ENCODE peak calls at places on chromosome 1, in seven cellular contexts. I is fibroblast of the aortic adventitia, B is left ventricle myocardium inferior, W is endothelial cell, P is GM23338, S is WTC11, K is pancreas. G is an unnamed sample.

GRCh38 chr1:54593571-54594160 is 29.7 kb downstream of the FAM151A start:
- DNase-seq in W (no peak), I (no peak), K (no peak), S (no peak), P (no peak), B (no peak), G (no peak)

GRCh38 chr1:236509647-236510401 is 14.0 kb upstream of the LGALS8 start:
- DNase-seq in B (no peak), P (peak; percentile 55), I (no peak), K (no peak), W (no peak), S (no peak), G (no peak)

GRCh38 chr1:52929019-52929418 is 1.9 kb downstream of the SCP2 start:
- DNase-seq in K (no peak), B (no peak), W (no peak), S (no peak), P (no peak), I (no peak), G (no peak)

GRCh38 chr1:39727932-39728317 is 10.8 kb upstream of the PPIE start:
- DNase-seq in I (no peak), S (no peak), B (no peak), P (no peak), W (no peak), K (no peak), G (no peak)

GRCh38 chr1:102550729-102551384 is 554.1 kb upstream of the OLFM3 start:
- DNase-seq in S (peak; percentile 75), K (no peak), I (peak; percentile 0), B (no peak), W (peak; percentile 36), P (peak; percentile 78), G (no peak)

GRCh38 chr1:206573772-206574161 is 38.5 kb downstream of the EIF2D start:
- DNase-seq in I (no peak), B (no peak), K (no peak), W (no peak), S (no peak), P (no peak), G (no peak)

GRCh38 chr1:39857479-39857878 is 25.8 kb downstream of the TRIT1 start:
- DNase-seq in K (no peak), B (no peak), P (no peak), S (no peak), W (no peak), I (no peak), G (no peak)

GRCh38 chr1:221772107-221772506 is 30.2 kb upstream of the DUSP10 start:
- DNase-seq in K (no peak), S (no peak), W (no peak), P (no peak), I (no peak), B (no peak), G (no peak)

GRCh38 chr1:40272653-40273213 is 14.7 kb downstream of the ZMPSTE24 start:
- DNase-seq in I (no peak), B (no peak), P (no peak), W (no peak), S (no peak), K (no peak), G (no peak)

GRCh38 chr1:230205719-230206198 is 138.7 kb downstream of the GALNT2 start:
- DNase-seq in B (no peak), S (no peak), I (peak; percentile 83), P (no peak), W (no peak), K (no peak), G (no peak)

GRCh38 chr1:25033828-25034451 is 103.9 kb upstream of the RUNX3 start:
- DNase-seq in S (no peak), I (no peak), P (no peak), W (no peak), B (peak; percentile 46), K (peak; percentile 53), G (peak; percentile 67)

GRCh38 chr1:14896381-14897079 is 257.0 kb upstream of the TMEM51 start:
- DNase-seq in S (no peak), W (no peak), K (no peak), P (no peak), I (peak; percentile 11), B (no peak), G (no peak)

GRCh38 chr1:245085508-245086095 is 69.2 kb upstream of the KIF26B start:
- DNase-seq in P (no peak), S (no peak), K (no peak), B (no peak), I (peak; percentile 93), W (no peak), G (peak; percentile 37)
- TF ChIP-seq CTCF in P (no peak), S (no peak), K (no peak), B (no peak), I (peak; percentile 50), W (no peak), G (no peak)

GRCh38 chr1:11272544-11272841 is 505 bp upstream of the UBIAD1 start:
- DNase-seq in P (no peak), S (no peak), B (no peak), W (no peak), K (no peak), I (no peak), G (no peak)
- TF ChIP-seq CTCF in P (no peak), S (no peak), B (no peak), W (no peak), K (no peak), I (no peak), G (no peak)

GRCh38 chr1:3893190-3893589 is 6.9 kb downstream of the C1orf174 start:
- DNase-seq in K (no peak), I (no peak), W (no peak), P (no peak), B (no peak), S (no peak), G (no peak)

GRCh38 chr1:3889952-3890351 is 10.1 kb downstream of the C1orf174 start:
- DNase-seq in I (no peak), W (no peak), P (no peak), B (no peak), S (no peak), K (no peak), G (no peak)

GRCh38 chr1:3892748-3893147 is 7.3 kb downstream of the C1orf174 start:
- DNase-seq in W (no peak), K (no peak), B (peak; percentile 36), I (no peak), P (no peak), S (no peak), G (no peak)

GRCh38 chr1:3890389-3891328 is 9.4 kb downstream of the C1orf174 start:
- DNase-seq in W (no peak), K (no peak), I (no peak), B (no peak), P (no peak), S (no peak), G (peak; percentile 62)

DNA sequence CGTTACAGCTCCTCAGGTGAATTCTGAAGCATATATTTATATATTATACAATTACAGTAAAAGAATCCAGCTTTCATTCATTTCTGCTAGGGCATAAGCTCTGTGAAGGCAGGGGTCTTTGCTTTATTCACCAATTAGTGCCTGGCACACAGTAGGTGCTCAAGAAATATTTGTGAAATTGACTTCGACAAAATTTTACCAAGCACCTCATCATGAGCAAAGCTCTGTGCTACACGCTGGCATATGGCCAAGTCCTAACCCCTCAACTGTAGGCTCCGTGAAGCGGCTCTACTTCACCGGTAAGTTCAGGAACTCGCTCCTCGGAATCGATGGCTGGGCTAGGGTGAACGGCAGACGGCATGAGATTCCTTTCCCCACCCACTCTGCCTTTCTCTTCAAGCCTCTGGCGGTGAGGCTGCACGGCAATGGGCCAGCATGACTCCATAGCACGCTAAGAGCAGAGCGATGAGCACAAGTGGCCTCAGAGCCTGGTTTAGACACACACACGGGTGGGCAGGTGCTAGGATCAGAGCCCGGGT is 8.7 kb downstream of the C1orf174 start:
- DNase-seq in P (no peak), W (no peak), B (no peak), S (no peak), K (no peak), I (no peak), G (no peak)
- TF ChIP-seq CTCF in P (no peak), W (no peak), B (no peak), S (no peak), K (no peak), I (no peak), G (no peak)

GRCh38 chr1:154759196-154759595 is 110.9 kb downstream of the KCNN3 start:
- DNase-seq in S (no peak), P (no peak), W (no peak), I (no peak), B (no peak), K (no peak), G (no peak)

GRCh38 chr1:154758346-154758745 is 111.7 kb downstream of the KCNN3 start:
- DNase-seq in K (no peak), I (no peak), B (no peak), W (no peak), P (no peak), S (no peak), G (no peak)

GRCh38 chr1:154759793-154760192 is 110.3 kb downstream of the KCNN3 start:
- DNase-seq in W (no peak), P (no peak), K (no peak), S (no peak), B (no peak), I (no peak), G (no peak)

GRCh38 chr1:154757149-154757548 is 112.9 kb downstream of the KCNN3 start:
- DNase-seq in P (no peak), W (no peak), K (no peak), B (no peak), I (no peak), S (no peak), G (no peak)

DNA sequence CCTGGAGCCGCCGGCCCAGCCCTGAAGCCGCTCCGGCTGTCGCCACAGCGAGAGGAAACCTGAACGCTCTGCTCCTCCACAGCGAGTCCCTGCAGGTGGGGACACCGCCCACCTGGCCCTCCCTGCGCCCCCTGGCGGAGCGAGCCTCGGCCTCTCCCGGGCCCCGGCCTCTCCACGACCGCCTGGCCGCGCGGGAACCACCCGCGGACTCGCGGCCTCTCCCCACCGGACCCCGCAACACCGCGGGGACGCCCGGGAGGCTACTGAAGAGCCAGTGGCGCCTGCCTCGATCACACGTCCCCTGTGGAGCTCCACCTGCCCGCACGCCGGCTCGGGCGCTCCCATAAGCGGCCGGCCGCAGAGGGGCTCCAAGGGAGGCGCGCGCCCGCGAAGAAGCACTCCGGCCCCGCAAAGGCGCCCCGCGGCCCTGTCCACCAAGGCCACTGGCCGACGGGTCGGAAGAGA is 109.6 kb downstream of the KCNN3 start:
- DNase-seq in I (no peak), P (peak; percentile 84), W (peak; percentile 79), S (peak; percentile 87), B (peak; percentile 60), K (peak; percentile 65), G (peak; percentile 91)
- TF ChIP-seq CTCF in I (peak; percentile 29), P (peak; percentile 74), W (peak; percentile 93), S (peak; percentile 66), B (peak; percentile 87), K (peak; percentile 80), G (peak; percentile 93)

GRCh38 chr1:31642897-31643296 is 1.8 kb downstream of the PEF1 start:
- DNase-seq in B (no peak), W (no peak), I (no peak), P (no peak), S (no peak), K (no peak), G (no peak)
- TF ChIP-seq CTCF in B (no peak), W (no peak), I (no peak), P (no peak), S (no peak), K (no peak), G (no peak)

GRCh38 chr1:94538243-94538827 is 3.2 kb downstream of the F3 start:
- DNase-seq in P (peak; percentile 38), I (no peak), W (no peak), S (peak; percentile 30), B (no peak), K (no peak), G (no peak)
- TF ChIP-seq CTCF in P (no peak), I (peak; percentile 45), W (no peak), S (no peak), B (peak; percentile 9), K (no peak), G (no peak)